ENCODE peak calls at places on chromosomes 1 and 21, in four cellular contexts. One of them, this sample, is unnamed.

GRCh38 chr1:36154765-36155559 is 998 bp upstream of the MAP7D1 start:
- DNase-seq in K562: no peak
- DNase-seq in WTC11: peak
- DNase-seq in HepG2: no peak
- DNase-seq in this sample: no peak

GRCh38 chr1:209805875-209806760 is at the start of gene IRF6:
- DNase-seq in WTC11: peak
- DNase-seq in K562: peak
- DNase-seq in HepG2: no peak
- DNase-seq in this sample: peak

GRCh38 chr1:154751690-154752089 is 118.4 kb downstream of the KCNN3 start:
- DNase-seq in HepG2: no peak
- DNase-seq in K562: no peak
- DNase-seq in WTC11: no peak
- DNase-seq in this sample: no peak

GRCh38 chr1:184595609-184596008 is 159.0 kb downstream of the EDEM3 start:
- DNase-seq in WTC11: no peak
- DNase-seq in HepG2: no peak
- DNase-seq in K562: no peak
- DNase-seq in this sample: no peak

GRCh38 chr1:18732686-18733085 is 102.0 kb downstream of the PAX7 start:
- DNase-seq in WTC11: no peak
- DNase-seq in K562: no peak
- DNase-seq in HepG2: no peak
- DNase-seq in this sample: no peak

GRCh38 chr1:235073968-235074334 is 54.7 kb downstream of the TOMM20 start:
- DNase-seq in WTC11: no peak
- DNase-seq in K562: no peak
- DNase-seq in HepG2: no peak
- DNase-seq in this sample: no peak

GRCh38 chr1:175803413-175803812 is 60.0 kb upstream of the TNR start:
- DNase-seq in HepG2: no peak
- DNase-seq in K562: no peak
- DNase-seq in WTC11: no peak
- DNase-seq in this sample: no peak

GRCh38 chr1:15128520-15129313 is 24.8 kb upstream of the TMEM51 start:
- DNase-seq in HepG2: peak
- DNase-seq in K562: peak
- DNase-seq in WTC11: peak
- DNase-seq in this sample: peak

GRCh38 chr1:156075158-156075557 is 7.1 kb downstream of the MEX3A start:
- DNase-seq in K562: no peak
- DNase-seq in WTC11: no peak
- DNase-seq in HepG2: no peak
- DNase-seq in this sample: no peak

GRCh38 chr1:223201967-223202366 is 58.9 kb upstream of the TLR5 start:
- DNase-seq in K562: no peak
- DNase-seq in WTC11: no peak
- DNase-seq in HepG2: no peak
- DNase-seq in this sample: no peak

GRCh38 chr1:110170726-110171125 is 20.4 kb downstream of the SLC6A17 start:
- DNase-seq in WTC11: no peak
- DNase-seq in K562: no peak
- DNase-seq in HepG2: no peak
- DNase-seq in this sample: no peak

GRCh38 chr1:32539584-32540571 is 651 bp downstream of the ZBTB8A start:
- DNase-seq in HepG2: no peak
- DNase-seq in WTC11: peak
- DNase-seq in K562: peak
- DNase-seq in this sample: peak

GRCh38 chr21:46124926-46125845 is 27.3 kb downstream of the COL6A2 start:
- DNase-seq in K562: no peak
- DNase-seq in WTC11: peak
- DNase-seq in HepG2: no peak
- DNase-seq in this sample: no peak

GRCh38 chr1:220462756-220463155 is 65.2 kb upstream of the MARK1 start:
- DNase-seq in WTC11: peak
- DNase-seq in HepG2: no peak
- DNase-seq in K562: no peak
- DNase-seq in this sample: no peak

GRCh38 chr1:111795401-111795800 is 39.7 kb downstream of the DDX20 start:
- DNase-seq in K562: no peak
- DNase-seq in HepG2: no peak
- DNase-seq in WTC11: no peak
- DNase-seq in this sample: no peak

GRCh38 chr1:198716051-198716450 is 77.2 kb downstream of the PTPRC start:
- DNase-seq in K562: no peak
- DNase-seq in HepG2: no peak
- DNase-seq in WTC11: no peak
- DNase-seq in this sample: no peak

DNA sequence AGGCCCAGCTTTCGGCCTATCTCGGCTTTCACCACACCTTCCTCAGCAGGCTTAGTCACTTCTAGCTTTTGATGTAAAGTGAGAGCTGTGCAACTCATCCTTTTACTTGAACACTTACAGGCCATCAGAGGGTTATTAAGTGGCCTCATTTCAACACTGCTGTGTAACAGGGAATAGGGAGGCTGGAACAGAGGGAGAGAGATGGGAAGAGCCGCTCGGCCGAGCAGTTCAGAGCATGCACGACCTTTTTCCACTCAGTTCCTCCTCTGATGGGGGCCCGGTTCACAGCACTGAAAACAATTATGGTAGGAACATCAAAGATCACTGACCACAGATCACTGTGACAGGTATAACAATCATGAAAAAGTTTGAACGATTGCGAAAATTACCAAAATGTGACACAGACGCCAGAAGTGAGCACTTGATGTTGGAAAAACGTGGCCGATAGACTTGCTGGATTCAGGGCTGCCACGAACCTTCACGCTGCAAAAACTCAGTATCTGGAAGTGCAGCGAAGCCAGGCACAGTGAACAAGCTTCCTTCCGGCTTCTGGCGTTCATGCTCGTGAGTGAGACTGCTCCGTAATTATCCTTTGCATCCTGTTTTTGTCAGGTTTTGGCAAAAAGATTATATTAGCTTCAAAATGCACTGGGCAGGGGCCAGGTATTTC is 28.6 kb downstream of the AGPAT3 start:
- DNase-seq in WTC11: no peak
- DNase-seq in HepG2: no peak
- DNase-seq in K562: no peak
- DNase-seq in this sample: no peak
- TF ChIP-seq ELF4 in WTC11: no peak
- TF ChIP-seq ELF4 in HepG2: no peak
- TF ChIP-seq ELF4 in K562: no peak
- TF ChIP-seq ELF4 in this sample: no peak

GRCh38 chr1:68361511-68361910 is 88.2 kb downstream of the RPE65 start:
- DNase-seq in K562: no peak
- DNase-seq in HepG2: no peak
- DNase-seq in WTC11: no peak
- DNase-seq in this sample: no peak
- TF ChIP-seq ELF4 in K562: no peak
- TF ChIP-seq ELF4 in HepG2: no peak
- TF ChIP-seq ELF4 in WTC11: no peak
- TF ChIP-seq ELF4 in this sample: no peak

GRCh38 chr1:240526321-240526720 is 85.6 kb downstream of the GREM2 start:
- DNase-seq in HepG2: no peak
- DNase-seq in K562: no peak
- DNase-seq in WTC11: peak
- DNase-seq in this sample: peak
- TF ChIP-seq ELF4 in HepG2: no peak
- TF ChIP-seq ELF4 in K562: no peak
- TF ChIP-seq ELF4 in WTC11: no peak
- TF ChIP-seq ELF4 in this sample: no peak

DNA sequence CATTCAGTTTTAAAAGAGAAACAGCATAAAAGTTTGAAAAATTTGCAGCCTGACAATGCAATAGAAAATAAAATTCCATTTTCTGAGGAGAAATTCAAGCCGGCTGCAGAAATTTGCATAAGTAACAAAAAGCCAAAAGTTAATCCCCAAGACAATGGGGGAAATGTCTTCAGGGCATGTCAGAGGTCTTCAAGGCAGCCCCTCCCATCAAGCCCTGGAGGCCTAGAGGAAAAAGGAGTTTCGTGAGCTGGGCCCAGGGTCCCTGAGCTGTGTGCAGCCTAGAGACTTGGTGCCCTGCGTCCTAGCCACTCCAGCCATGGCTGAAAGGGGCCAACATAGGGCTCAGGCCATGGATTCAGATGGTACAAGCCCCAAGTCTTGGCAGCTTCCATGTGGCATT is 74.6 kb downstream of the PIK3R3 start:
- DNase-seq in K562: no peak
- DNase-seq in HepG2: no peak
- DNase-seq in WTC11: no peak
- DNase-seq in this sample: no peak
- TF ChIP-seq ELF4 in K562: no peak
- TF ChIP-seq ELF4 in HepG2: no peak
- TF ChIP-seq ELF4 in WTC11: no peak
- TF ChIP-seq ELF4 in this sample: no peak

DNA sequence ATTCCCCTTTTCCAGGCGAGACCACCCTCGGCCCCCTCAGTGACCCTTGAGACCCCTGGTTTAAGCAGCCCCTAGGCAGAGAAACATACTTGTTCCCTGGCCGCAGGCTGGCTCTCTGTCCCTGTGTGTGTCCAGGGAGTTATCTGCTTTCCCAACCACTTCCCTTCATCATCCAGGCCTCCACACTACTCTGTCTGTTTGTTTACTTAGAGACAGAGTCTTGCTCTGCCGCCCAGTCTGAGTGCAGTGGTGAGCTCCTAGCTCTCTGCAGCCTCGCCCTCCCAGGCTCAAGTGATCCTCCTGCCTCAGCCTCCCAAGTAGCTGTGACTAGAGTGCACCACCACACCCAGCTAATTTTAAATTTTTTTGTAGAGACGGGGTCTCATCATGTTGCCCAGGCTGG is 5.8 kb upstream of the VWA1 start:
- DNase-seq in WTC11: no peak
- DNase-seq in HepG2: peak
- DNase-seq in K562: no peak
- DNase-seq in this sample: peak
- TF ChIP-seq ELF4 in WTC11: no peak
- TF ChIP-seq ELF4 in HepG2: no peak
- TF ChIP-seq ELF4 in K562: no peak
- TF ChIP-seq ELF4 in this sample: no peak

DNA sequence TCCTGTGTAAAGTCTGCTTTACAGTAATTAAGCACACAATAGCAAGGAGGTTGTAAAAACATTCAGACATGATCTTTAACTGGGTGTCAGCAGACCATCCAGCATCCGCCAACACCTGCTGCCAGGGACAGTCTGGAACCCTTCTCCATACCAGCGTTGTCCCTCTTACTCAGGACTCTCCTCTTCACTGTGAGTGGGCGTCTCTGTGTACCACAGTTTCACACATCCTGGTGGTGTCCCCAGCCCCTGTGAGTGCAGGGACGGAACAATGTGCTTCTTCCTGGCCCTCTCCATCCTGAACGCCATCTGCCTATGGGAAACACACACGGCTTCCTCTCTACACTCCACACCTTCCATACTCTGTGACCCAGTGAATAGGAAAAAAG is 155.2 kb downstream of the PGBD5 start:
- DNase-seq in WTC11: no peak
- DNase-seq in HepG2: no peak
- DNase-seq in K562: no peak
- DNase-seq in this sample: no peak
- TF ChIP-seq ELF4 in WTC11: no peak
- TF ChIP-seq ELF4 in HepG2: no peak
- TF ChIP-seq ELF4 in K562: no peak
- TF ChIP-seq ELF4 in this sample: no peak

GRCh38 chr1:117836069-117836468 is 93.4 kb downstream of the GDAP2 start:
- DNase-seq in K562: no peak
- DNase-seq in WTC11: no peak
- DNase-seq in HepG2: no peak
- DNase-seq in this sample: no peak

GRCh38 chr1:117842408-117843170 is 86.8 kb downstream of the GDAP2 start:
- DNase-seq in WTC11: peak
- DNase-seq in HepG2: peak
- DNase-seq in K562: peak
- DNase-seq in this sample: peak

GRCh38 chr1:117843791-117844190 is 85.6 kb downstream of the GDAP2 start:
- DNase-seq in HepG2: no peak
- DNase-seq in K562: no peak
- DNase-seq in WTC11: no peak
- DNase-seq in this sample: no peak

GRCh38 chr1:117841117-117841650 is 88.2 kb downstream of the GDAP2 start:
- DNase-seq in HepG2: no peak
- DNase-seq in K562: no peak
- DNase-seq in WTC11: no peak
- DNase-seq in this sample: no peak

DNA sequence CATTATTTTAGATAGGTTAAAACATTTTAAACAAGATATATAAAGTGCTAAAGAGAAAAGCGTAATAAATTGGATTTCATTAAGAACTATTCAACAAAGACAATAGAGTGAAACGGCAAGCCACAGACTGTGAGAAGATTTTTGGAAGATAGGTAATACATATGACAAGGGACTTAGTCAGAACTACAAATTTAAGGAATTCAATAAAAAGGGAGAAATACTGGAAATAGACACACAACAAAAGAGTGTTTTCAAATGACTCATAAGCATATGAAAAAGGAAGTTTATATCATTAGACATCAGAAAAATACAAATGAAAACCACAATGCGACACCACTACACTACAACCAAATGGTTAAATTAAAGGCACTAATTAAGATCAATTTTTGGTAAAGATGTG is 90.5 kb downstream of the GDAP2 start:
- DNase-seq in HepG2: no peak
- DNase-seq in WTC11: no peak
- DNase-seq in K562: no peak
- DNase-seq in this sample: no peak
- TF ChIP-seq ELF4 in HepG2: no peak
- TF ChIP-seq ELF4 in WTC11: no peak
- TF ChIP-seq ELF4 in K562: no peak
- TF ChIP-seq ELF4 in this sample: no peak

GRCh38 chr1:34916104-34916503 is 13.3 kb downstream of the DLGAP3 start:
- DNase-seq in K562: no peak
- DNase-seq in WTC11: no peak
- DNase-seq in HepG2: no peak
- DNase-seq in this sample: no peak

GRCh38 chr1:34918609-34919561 is 10.6 kb downstream of the DLGAP3 start:
- DNase-seq in K562: peak
- DNase-seq in HepG2: no peak
- DNase-seq in WTC11: peak
- DNase-seq in this sample: no peak

GRCh38 chr1:34914958-34915357 is 14.5 kb downstream of the DLGAP3 start:
- DNase-seq in WTC11: no peak
- DNase-seq in HepG2: no peak
- DNase-seq in K562: no peak
- DNase-seq in this sample: no peak

GRCh38 chr1:34915521-34915920 is 13.9 kb downstream of the DLGAP3 start:
- DNase-seq in HepG2: no peak
- DNase-seq in K562: no peak
- DNase-seq in WTC11: no peak
- DNase-seq in this sample: no peak

GRCh38 chr1:34917017-34917416 is 12.4 kb downstream of the DLGAP3 start:
- DNase-seq in K562: no peak
- DNase-seq in WTC11: no peak
- DNase-seq in HepG2: no peak
- DNase-seq in this sample: no peak
- TF ChIP-seq ELF4 in K562: no peak
- TF ChIP-seq ELF4 in WTC11: no peak
- TF ChIP-seq ELF4 in HepG2: no peak
- TF ChIP-seq ELF4 in this sample: no peak